ENCODE peak calls at places on chromosomes 16 and 17, in ten cellular contexts. Z is hepatocyte; D is posterior cingulate gyrus; N is HAP-1; O is activated CD4-positive, alpha-beta T cell treated with anti-CD3 and anti-CD28 coated beads for 24 hours; Q is activated CD8-positive, alpha-beta T cell treated with anti-CD3 and anti-CD28 coated beads for 36 hours; B is NCI-H2171; S is AG04449; X is stimulated activated CD8-positive, alpha-beta memory T cell treated with anti-CD3 and anti-CD28 coated beads, Interleukin-12 subunit alpha, Interleukin-12 subunit beta, amount 100 ng/mL, for 4 hours; G is GM19239. R is an unnamed sample.

GRCh38 chr17:82937411-82938371 is 97.9 kb upstream of the ZNF750 start:
- DNase-seq in Z (no peak), D (peak), N (no peak), O (no peak), Q (no peak), B (no peak), S (no peak), X (no peak), G (no peak), R (no peak)

GRCh38 chr16:11700264-11701029 is 32.2 kb downstream of the SNN start:
- DNase-seq in Z (no peak), D (no peak), N (no peak), O (no peak), Q (no peak), B (no peak), S (no peak), X (no peak), G (no peak), R (no peak)

GRCh38 chr16:56617212-56618085 is 8.1 kb upstream of the MT1E start:
- DNase-seq in Z (peak), D (no peak), N (no peak), O (no peak), Q (peak), B (no peak), S (no peak), X (no peak), G (no peak), R (no peak)

GRCh38 chr16:23567602-23568001 is 10.1 kb downstream of the UBFD1 start:
- DNase-seq in Z (no peak), D (no peak), N (no peak), O (no peak), Q (no peak), B (no peak), S (no peak), X (no peak), G (no peak), R (no peak)

GRCh38 chr16:4053663-4054479 is 62.4 kb downstream of the ADCY9 start:
- DNase-seq in Z (peak), D (no peak), N (peak), O (no peak), Q (no peak), B (peak), S (peak), X (no peak), G (no peak), R (no peak)

GRCh38 chr16:67814567-67814966 is 7.9 kb downstream of the TSNAXIP1 start:
- DNase-seq in Z (no peak), D (peak), N (no peak), O (no peak), Q (no peak), B (no peak), S (no peak), X (no peak), G (no peak), R (no peak)

GRCh38 chr16:50940275-50940854 is 198.5 kb downstream of the CYLD start:
- DNase-seq in Z (no peak), D (no peak), N (no peak), O (no peak), Q (no peak), B (peak), S (no peak), X (no peak), G (no peak), R (no peak)

GRCh38 chr17:57400648-57401047 is 144.3 kb downstream of the MSI2 start:
- DNase-seq in Z (no peak), D (no peak), N (no peak), O (no peak), Q (no peak), B (no peak), S (no peak), X (no peak), G (no peak), R (no peak)

GRCh38 chr17:72445055-72445991 is 324.5 kb downstream of the SOX9 start:
- DNase-seq in Z (peak), D (no peak), N (no peak), O (no peak), Q (no peak), B (no peak), S (no peak), X (no peak), G (no peak), R (no peak)

GRCh38 chr17:59361916-59362810 is 30.7 kb downstream of the YPEL2 start:
- DNase-seq in Z (no peak), D (no peak), N (no peak), O (peak), Q (peak), B (no peak), S (peak), X (no peak), G (no peak), R (no peak)

GRCh38 chr17:19003543-19003965 is 1.0 kb downstream of the FAM83G start:
- DNase-seq in Z (no peak), D (no peak), N (no peak), O (no peak), Q (no peak), B (no peak), S (no peak), X (no peak), G (no peak), R (no peak)